ENCODE peak calls at places on chromosomes 5 and 9, in eight cellular contexts. One of them, this sample, is unnamed.

GRCh38 chr5:55338092-55338613 is 30.4 kb downstream of the MTREX start:
- DNase-seq in Panc1: no peak
- DNase-seq in HepG2: no peak
- DNase-seq in A549: no peak
- DNase-seq in SK-N-SH: no peak
- DNase-seq in GM12878: no peak
- DNase-seq in GM23338: no peak
- DNase-seq in HCT116: no peak
- DNase-seq in this sample: no peak

GRCh38 chr5:149775785-149776184 is 45.7 kb downstream of the PPARGC1B start:
- DNase-seq in Panc1: peak
- DNase-seq in HepG2: peak
- DNase-seq in A549: peak
- DNase-seq in SK-N-SH: no peak
- DNase-seq in GM12878: peak
- DNase-seq in GM23338: peak
- DNase-seq in HCT116: peak
- DNase-seq in this sample: peak

GRCh38 chr9:120730661-120731514 is 16.6 kb upstream of the MEGF9 start:
- DNase-seq in Panc1: peak
- DNase-seq in HepG2: peak
- DNase-seq in A549: no peak
- DNase-seq in SK-N-SH: no peak
- DNase-seq in GM12878: no peak
- DNase-seq in GM23338: peak
- DNase-seq in HCT116: no peak
- DNase-seq in this sample: no peak

GRCh38 chr9:96503918-96504317 is 53.9 kb downstream of the HABP4 start:
- DNase-seq in Panc1: no peak
- DNase-seq in HepG2: no peak
- DNase-seq in A549: no peak
- DNase-seq in SK-N-SH: no peak
- DNase-seq in GM12878: no peak
- DNase-seq in GM23338: no peak
- DNase-seq in HCT116: no peak
- DNase-seq in this sample: no peak

GRCh38 chr9:115000217-115000639 is 69.8 kb upstream of the TNFSF8 start:
- DNase-seq in Panc1: no peak
- DNase-seq in HepG2: no peak
- DNase-seq in A549: no peak
- DNase-seq in SK-N-SH: no peak
- DNase-seq in GM12878: no peak
- DNase-seq in GM23338: no peak
- DNase-seq in HCT116: no peak
- DNase-seq in this sample: no peak

GRCh38 chr5:141779642-141780041 is 97.6 kb upstream of the ARAP3 start:
- DNase-seq in Panc1: no peak
- DNase-seq in HepG2: no peak
- DNase-seq in A549: no peak
- DNase-seq in SK-N-SH: no peak
- DNase-seq in GM12878: no peak
- DNase-seq in GM23338: no peak
- DNase-seq in HCT116: no peak
- DNase-seq in this sample: no peak

GRCh38 chr9:121266906-121267650 is 884 bp upstream of the GSN start:
- DNase-seq in Panc1: no peak
- DNase-seq in HepG2: no peak
- DNase-seq in A549: no peak
- DNase-seq in SK-N-SH: no peak
- DNase-seq in GM12878: no peak
- DNase-seq in GM23338: no peak
- DNase-seq in HCT116: no peak
- DNase-seq in this sample: no peak

GRCh38 chr5:57231607-57232006 is 57.7 kb downstream of the GPBP1 start:
- DNase-seq in Panc1: no peak
- DNase-seq in HepG2: no peak
- DNase-seq in A549: no peak
- DNase-seq in SK-N-SH: no peak
- DNase-seq in GM12878: no peak
- DNase-seq in GM23338: no peak
- DNase-seq in HCT116: no peak
- DNase-seq in this sample: no peak

GRCh38 chr9:111598730-111599091 is 736 bp downstream of the PTGR1 start:
- DNase-seq in Panc1: no peak
- DNase-seq in HepG2: peak
- DNase-seq in A549: no peak
- DNase-seq in SK-N-SH: no peak
- DNase-seq in GM12878: no peak
- DNase-seq in GM23338: no peak
- DNase-seq in HCT116: no peak
- DNase-seq in this sample: peak

GRCh38 chr9:137973829-137974416 is 96.3 kb downstream of the CACNA1B start:
- DNase-seq in Panc1: no peak
- DNase-seq in HepG2: no peak
- DNase-seq in A549: no peak
- DNase-seq in SK-N-SH: no peak
- DNase-seq in GM12878: no peak
- DNase-seq in GM23338: no peak
- DNase-seq in HCT116: no peak
- DNase-seq in this sample: no peak

GRCh38 chr9:137975527-137975913 is 97.9 kb downstream of the CACNA1B start:
- DNase-seq in Panc1: no peak
- DNase-seq in HepG2: no peak
- DNase-seq in A549: no peak
- DNase-seq in SK-N-SH: no peak
- DNase-seq in GM12878: no peak
- DNase-seq in GM23338: no peak
- DNase-seq in HCT116: no peak
- DNase-seq in this sample: no peak

GRCh38 chr9:137974746-137975526 is 97.4 kb downstream of the CACNA1B start:
- DNase-seq in Panc1: no peak
- DNase-seq in HepG2: no peak
- DNase-seq in A549: no peak
- DNase-seq in SK-N-SH: no peak
- DNase-seq in GM12878: no peak
- DNase-seq in GM23338: no peak
- DNase-seq in HCT116: no peak
- DNase-seq in this sample: no peak

GRCh38 chr9:137977572-137978261 is 100.1 kb downstream of the CACNA1B start:
- DNase-seq in Panc1: no peak
- DNase-seq in HepG2: no peak
- DNase-seq in A549: no peak
- DNase-seq in SK-N-SH: no peak
- DNase-seq in GM12878: no peak
- DNase-seq in GM23338: no peak
- DNase-seq in HCT116: no peak
- DNase-seq in this sample: no peak

DNA sequence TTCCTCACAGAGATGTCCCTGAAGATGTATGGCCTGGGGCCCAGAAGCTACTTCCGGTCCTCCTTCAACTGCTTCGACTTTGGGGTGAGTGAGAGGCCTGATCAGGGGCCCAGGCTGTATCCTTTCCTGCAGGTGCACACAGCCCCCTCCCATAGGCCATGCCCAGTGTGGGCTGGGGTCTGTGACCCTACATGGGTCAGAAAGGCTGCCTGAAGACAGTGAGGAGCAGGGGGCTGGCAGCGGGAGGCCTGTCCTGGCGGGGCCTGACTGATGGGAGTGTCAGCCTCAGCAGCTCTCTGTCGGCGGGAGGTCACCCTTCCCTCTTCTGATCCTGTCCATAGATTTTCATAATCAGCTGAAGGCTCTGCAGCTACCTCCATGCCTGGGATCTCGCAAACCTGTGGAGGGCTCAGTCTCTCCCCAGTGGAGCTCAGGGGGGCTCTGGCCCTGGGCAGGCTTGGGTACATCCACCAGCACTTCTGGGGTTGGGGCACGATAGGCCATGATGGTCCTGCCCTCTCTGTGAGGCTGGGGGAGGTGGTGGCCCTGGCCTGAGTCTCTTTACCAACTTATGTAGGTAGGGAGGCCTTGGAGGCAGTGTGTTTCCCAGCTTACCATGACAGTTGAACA is 98.5 kb downstream of the CACNA1B start:
- DNase-seq in Panc1: no peak
- DNase-seq in HepG2: no peak
- DNase-seq in A549: no peak
- DNase-seq in SK-N-SH: no peak
- DNase-seq in GM12878: no peak
- DNase-seq in GM23338: no peak
- DNase-seq in HCT116: no peak
- DNase-seq in this sample: no peak
- TF ChIP-seq REST in Panc1: no peak
- TF ChIP-seq REST in HepG2: no peak
- TF ChIP-seq REST in A549: no peak
- TF ChIP-seq REST in SK-N-SH: no peak
- TF ChIP-seq REST in GM12878: no peak
- TF ChIP-seq REST in GM23338: no peak
- TF ChIP-seq REST in HCT116: no peak
- TF ChIP-seq REST in this sample: no peak

GRCh38 chr5:144177548-144177947 is 6.9 kb downstream of the KCTD16 start:
- DNase-seq in Panc1: no peak
- DNase-seq in HepG2: no peak
- DNase-seq in A549: no peak
- DNase-seq in SK-N-SH: no peak
- DNase-seq in GM12878: no peak
- DNase-seq in GM23338: no peak
- DNase-seq in HCT116: no peak
- DNase-seq in this sample: no peak
- H3K4me3 ChIP-seq in Panc1: no peak
- H3K4me3 ChIP-seq in HepG2: no peak
- H3K4me3 ChIP-seq in A549: no peak
- H3K4me3 ChIP-seq in SK-N-SH: no peak
- H3K4me3 ChIP-seq in GM12878: no peak
- H3K4me3 ChIP-seq in GM23338: no peak
- H3K4me3 ChIP-seq in HCT116: no peak
- H3K4me3 ChIP-seq in this sample: no peak

GRCh38 chr5:138929571-138929955 is 54.4 kb upstream of the LRRTM2 start:
- DNase-seq in Panc1: no peak
- DNase-seq in HepG2: no peak
- DNase-seq in A549: no peak
- DNase-seq in SK-N-SH: no peak
- DNase-seq in GM12878: no peak
- DNase-seq in GM23338: no peak
- DNase-seq in HCT116: no peak
- DNase-seq in this sample: no peak
- TF ChIP-seq CTCF in Panc1: no peak
- TF ChIP-seq CTCF in HepG2: no peak
- TF ChIP-seq CTCF in A549: no peak
- TF ChIP-seq CTCF in SK-N-SH: no peak
- TF ChIP-seq CTCF in GM12878: no peak
- TF ChIP-seq CTCF in GM23338: no peak
- TF ChIP-seq CTCF in HCT116: no peak
- TF ChIP-seq CTCF in this sample: no peak

DNA sequence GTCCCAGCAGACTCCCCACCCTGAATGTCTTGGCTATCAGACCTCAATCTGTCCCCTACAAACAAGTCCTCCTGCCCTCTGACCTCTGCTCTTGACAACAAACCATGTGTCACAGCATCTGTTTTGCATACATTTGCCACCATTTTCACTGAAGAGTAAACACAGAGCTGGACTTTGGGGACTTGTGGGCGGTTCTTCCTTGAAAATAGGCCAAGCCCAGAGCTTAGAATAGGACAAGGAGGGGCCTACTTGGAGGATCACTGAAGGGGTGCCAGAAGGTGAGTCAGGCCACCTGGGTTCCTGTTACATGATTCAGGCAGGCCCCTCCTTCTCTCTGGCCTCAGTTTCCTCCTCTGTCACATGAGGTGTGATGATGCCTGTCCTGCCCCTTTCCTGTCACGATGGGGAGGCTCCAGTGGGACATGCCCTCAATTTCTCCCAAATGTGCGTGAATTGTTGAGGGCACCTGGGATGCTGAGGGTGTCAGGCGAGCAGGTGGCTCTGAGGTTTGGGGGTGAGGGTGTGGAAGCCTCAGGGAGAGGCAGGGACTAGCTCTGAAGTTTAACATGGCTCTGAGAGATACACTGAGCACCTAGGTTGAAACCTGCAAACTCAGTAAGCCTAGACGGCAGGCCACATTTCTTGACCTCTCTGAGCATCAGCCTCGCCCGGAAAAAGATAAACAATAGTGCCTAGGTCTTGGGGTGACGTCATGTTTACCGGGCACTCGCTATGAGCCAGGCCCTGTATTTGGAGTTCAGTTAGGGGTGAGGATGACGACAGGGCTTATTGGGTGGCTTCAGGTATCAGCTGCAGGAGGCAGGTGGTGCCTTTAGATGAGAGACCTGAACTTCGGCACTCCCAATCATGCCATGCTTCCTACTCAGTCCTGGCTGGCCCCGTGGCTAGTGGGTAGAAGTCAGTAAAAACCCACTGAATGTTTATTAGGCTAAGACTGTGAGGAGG is 107.6 kb upstream of the PITX1 start:
- DNase-seq in Panc1: no peak
- DNase-seq in HepG2: peak
- DNase-seq in A549: peak
- DNase-seq in SK-N-SH: no peak
- DNase-seq in GM12878: no peak
- DNase-seq in GM23338: peak
- DNase-seq in HCT116: peak
- DNase-seq in this sample: no peak
- TF ChIP-seq REST in Panc1: no peak
- TF ChIP-seq REST in HepG2: no peak
- TF ChIP-seq REST in A549: no peak
- TF ChIP-seq REST in SK-N-SH: no peak
- TF ChIP-seq REST in GM12878: no peak
- TF ChIP-seq REST in GM23338: no peak
- TF ChIP-seq REST in HCT116: no peak
- TF ChIP-seq REST in this sample: no peak

GRCh38 chr5:114362197-114362976 is 517 bp downstream of the KCNN2 start:
- DNase-seq in Panc1: no peak
- DNase-seq in HepG2: no peak
- DNase-seq in A549: peak
- DNase-seq in SK-N-SH: peak
- DNase-seq in GM12878: no peak
- DNase-seq in GM23338: peak
- DNase-seq in HCT116: no peak
- DNase-seq in this sample: no peak
- H3K4me3 ChIP-seq in Panc1: peak
- H3K4me3 ChIP-seq in HepG2: peak
- H3K4me3 ChIP-seq in A549: peak
- H3K4me3 ChIP-seq in SK-N-SH: no peak
- H3K4me3 ChIP-seq in GM12878: peak
- H3K4me3 ChIP-seq in GM23338: peak
- H3K4me3 ChIP-seq in HCT116: no peak
- H3K4me3 ChIP-seq in this sample: peak